ENCODE peak calls at places on chromosomes 11 and 22, in four cellular contexts. R is RWPE1, T is uterus, X is cardiac fibroblast. M is an unnamed sample.

GRCh38 chr11:12167098-12167999 is 57.0 kb downstream of the MICAL2 start:
- DNase-seq in R (peak; percentile 84), T (no peak), X (peak; percentile 97), M (peak; percentile 60)

GRCh38 chr11:76721755-76722677 is 51.5 kb upstream of the LRRC32 start:
- DNase-seq in X (peak; percentile 83), T (peak; percentile 87), R (peak; percentile 66), M (peak; percentile 71)

GRCh38 chr22:29797351-29797750 is 30.2 kb downstream of the UQCR10 start:
- DNase-seq in R (no peak), X (no peak), T (no peak), M (peak; percentile 63)

GRCh38 chr11:33391893-33392251 is 134.7 kb downstream of the HIPK3 start:
- DNase-seq in R (no peak), T (no peak), X (no peak), M (no peak)

GRCh38 chr11:14454861-14455632 is 44.6 kb downstream of the COPB1 start:
- DNase-seq in X (peak; percentile 67), R (peak; percentile 37), T (no peak), M (no peak)

GRCh38 chr11:86999859-87000753 is 37.6 kb upstream of the TMEM135 start:
- DNase-seq in X (no peak), T (no peak), R (no peak), M (no peak)

GRCh38 chr11:75560644-75561043 is 1.4 kb upstream of the SERPINH1 start:
- DNase-seq in R (no peak), T (no peak), X (peak; percentile 52), M (no peak)

GRCh38 chr11:108286369-108286768 is 63.5 kb downstream of the ATM start:
- DNase-seq in R (no peak), X (no peak), T (no peak), M (no peak)

GRCh38 chr22:36934153-36934939 is 20.9 kb downstream of the CSF2RB start:
- DNase-seq in X (no peak), R (no peak), T (no peak), M (no peak)

GRCh38 chr11:29279716-29280115 is 737.1 kb downstream of the KCNA4 start:
- DNase-seq in X (no peak), T (no peak), R (no peak), M (no peak)

GRCh38 chr22:46740910-46741785 is 3.1 kb upstream of the CERK start:
- DNase-seq in R (no peak), T (no peak), X (no peak), M (no peak)

GRCh38 chr11:74037309-74037708 is 28.4 kb upstream of the UCP3 start:
- DNase-seq in R (peak; percentile 55), X (peak; percentile 77), T (no peak), M (no peak)

GRCh38 chr11:95231881-95232605 is 1.0 kb upstream of the SESN3 start:
- DNase-seq in T (peak; percentile 63), X (peak; percentile 36), R (no peak), M (peak; percentile 70)

GRCh38 chr11:8365542-8365941 is 101.9 kb upstream of the LMO1 start:
- DNase-seq in X (no peak), T (no peak), R (no peak), M (no peak)

GRCh38 chr11:30818721-30819120 is 232.6 kb upstream of the MPPED2 start:
- DNase-seq in T (no peak), R (no peak), X (no peak), M (no peak)

GRCh38 chr11:123219066-123219697 is 24.1 kb upstream of the CLMP start:
- DNase-seq in R (no peak), X (peak; percentile 55), T (no peak), M (no peak)

GRCh38 chr22:40721266-40721665 is 42.0 kb downstream of the MCHR1 start:
- DNase-seq in T (no peak), R (no peak), X (no peak), M (no peak)

GRCh38 chr22:41946360-41947180 is at the start of gene CENPM:
- DNase-seq in T (peak; percentile 91), R (peak; percentile 86), X (peak; percentile 95), M (peak; percentile 82)
- TF ChIP-seq CTCF in T (peak; percentile 32), R (no peak), X (peak; percentile 12), M (no peak)

DNA sequence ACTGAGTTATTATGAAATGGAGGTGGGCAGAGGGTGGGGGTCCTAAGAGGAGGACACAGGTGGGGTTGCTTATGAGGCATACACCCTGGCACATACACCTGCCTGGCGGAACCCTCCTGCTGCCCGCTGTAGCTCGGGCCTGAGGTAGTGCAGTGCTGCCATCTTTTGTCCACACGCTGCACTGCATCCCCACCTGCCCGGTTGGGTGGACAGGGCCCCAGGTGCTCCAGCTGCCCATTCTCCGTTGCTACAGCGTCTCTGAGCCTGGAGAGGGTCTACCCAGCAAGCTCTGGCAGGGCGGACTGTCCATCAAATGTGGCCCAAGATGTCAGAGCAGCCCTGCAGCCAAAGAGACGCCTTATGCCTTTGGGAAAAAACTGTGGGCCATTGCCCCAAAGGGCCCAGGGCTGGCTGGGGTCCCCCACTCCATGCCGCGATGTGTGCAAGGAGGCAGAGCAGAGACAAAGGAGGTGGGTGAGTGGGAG is 131.2 kb downstream of the BUD13 start:
- DNase-seq in R (peak; percentile 69), T (peak; percentile 34), X (peak; percentile 29), M (no peak)
- TF ChIP-seq CTCF in R (peak; percentile 47), T (peak; percentile 54), X (peak; percentile 71), M (peak; percentile 40)

DNA sequence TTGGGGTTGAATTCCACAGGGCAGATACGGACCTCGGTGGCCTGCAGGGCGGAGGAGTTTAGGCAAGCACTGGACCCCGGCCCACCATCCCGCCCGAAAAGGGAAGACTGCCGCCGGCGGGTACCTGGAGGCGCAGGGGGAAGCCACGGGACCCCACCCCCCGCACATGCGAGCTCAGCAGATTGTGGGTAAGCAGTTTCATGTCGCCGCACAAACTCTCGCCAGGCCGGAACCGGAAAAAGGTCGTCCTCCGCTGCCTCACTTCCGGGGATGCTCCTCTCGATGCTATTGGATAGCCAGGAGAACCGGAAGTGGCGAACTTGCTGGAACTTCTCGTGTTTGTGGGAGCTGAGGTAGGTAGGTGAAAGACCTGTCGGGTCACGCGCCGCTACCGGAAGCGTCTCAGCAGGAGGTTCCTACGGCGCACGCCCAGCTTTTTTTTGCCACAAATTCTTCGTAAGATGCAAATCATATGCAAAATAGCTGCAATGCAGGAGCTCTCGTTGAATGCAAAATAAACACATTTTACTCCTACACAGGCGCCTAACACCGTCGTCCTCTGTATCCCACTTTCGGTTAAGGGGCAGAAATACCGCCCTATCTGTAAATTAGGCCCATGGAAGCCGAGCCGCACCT is at the start of gene TRMT112:
- DNase-seq in X (peak; percentile 97), R (peak; percentile 82), T (peak; percentile 95), M (peak; percentile 97)
- TF ChIP-seq CTCF in X (no peak), R (no peak), T (no peak), M (no peak)

GRCh38 chr22:19986011-19986409 is 30.6 kb downstream of the ARVCF start:
- DNase-seq in R (no peak), T (no peak), X (no peak), M (no peak)

GRCh38 chr22:19986410-19987341 is 29.9 kb downstream of the ARVCF start:
- DNase-seq in R (peak; percentile 87), X (peak; percentile 64), T (peak; percentile 78), M (peak; percentile 75)

GRCh38 chr22:19984201-19984753 is 32.3 kb downstream of the ARVCF start:
- DNase-seq in X (peak; percentile 76), T (peak; percentile 59), R (peak; percentile 80), M (no peak)

GRCh38 chr22:19983701-19984100 is 32.9 kb downstream of the ARVCF start:
- DNase-seq in T (no peak), X (no peak), R (no peak), M (no peak)

DNA sequence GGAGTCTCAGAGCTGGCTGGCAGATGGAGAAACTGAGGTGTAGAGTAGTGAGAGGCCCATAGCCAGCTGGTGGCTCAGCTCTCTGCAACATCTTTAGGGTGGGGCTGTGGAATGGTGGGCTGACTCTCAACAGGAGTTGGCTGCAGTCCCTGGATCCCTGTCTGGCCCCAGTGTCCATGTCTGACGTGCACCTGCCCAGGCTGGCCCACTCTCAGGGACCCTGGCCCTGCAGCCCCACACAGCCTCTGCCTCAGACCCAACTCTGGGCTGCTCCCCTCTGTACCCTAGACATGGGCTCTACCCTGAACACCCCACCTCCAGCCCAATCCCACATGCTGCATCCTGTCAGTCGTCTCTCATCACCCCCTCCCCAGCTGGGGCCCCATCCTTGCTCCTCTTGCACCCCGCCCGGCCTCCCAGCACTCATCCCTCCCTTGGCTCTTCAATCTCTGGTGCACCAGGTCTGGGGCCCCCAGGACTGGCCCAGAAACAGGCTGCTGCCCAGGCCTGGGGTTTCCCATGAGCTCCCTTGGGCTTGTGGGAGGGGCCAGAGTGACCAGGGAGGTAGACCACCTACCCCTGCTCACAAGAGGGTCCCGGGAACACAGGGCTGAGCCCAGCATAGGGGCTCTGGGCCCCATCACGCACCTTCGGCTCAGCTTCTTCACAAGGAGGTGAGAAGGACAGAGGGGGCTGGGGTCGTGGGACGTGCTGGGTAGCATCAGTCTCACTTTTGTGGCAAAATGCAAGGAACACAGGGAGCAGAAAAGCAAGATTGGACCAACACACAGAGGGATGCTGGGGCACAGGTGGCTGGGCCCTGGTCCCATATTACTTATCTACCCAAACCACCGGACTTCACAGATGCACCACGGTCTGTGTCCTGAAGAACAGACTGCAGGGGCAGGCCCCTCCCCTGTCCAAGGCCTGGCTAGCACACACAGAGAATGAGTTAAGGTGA is 31.5 kb downstream of the ARVCF start:
- DNase-seq in X (no peak), R (no peak), T (no peak), M (no peak)
- TF ChIP-seq CTCF in X (no peak), R (no peak), T (no peak), M (no peak)